ENCODE peak calls at places on chromosomes 13 and 19, in seven cellular contexts. O is stimulated activated CD4-positive, alpha-beta T cell treated with anti-CD3 and anti-CD28 coated beads, Interleukin-4, amount 100 ng/mL, for 1 hour; C is sciatic nerve; Z is RWPE1; M is colonic mucosa; N is stimulated activated naive CD8-positive, alpha-beta T cell treated with anti-CD3 and anti-CD28 coated beads, Interleukin-15, Interleukin-2, amounts not matched to agents 100 U/mL and 50 U/mL, for 24 hours; H is cardiac muscle cell. L is an unnamed sample.

GRCh38 chr19:56403261-56403660 is 871 bp upstream of the ZNF583 start:
- DNase-seq in O (peak), C (no peak), Z (no peak), M (no peak), N (no peak), H (peak), L (no peak)

GRCh38 chr13:89660752-89661151 is 1686.7 kb upstream of the MIR17HG start:
- DNase-seq in O (no peak), C (no peak), Z (peak), M (no peak), N (no peak), H (no peak), L (no peak)

GRCh38 chr13:113854238-113855011 is 9.5 kb downstream of the GAS6 start:
- DNase-seq in O (no peak), C (peak), Z (no peak), M (peak), N (no peak), H (peak), L (no peak)

GRCh38 chr19:7482584-7483439 is 6.0 kb downstream of the PEX11G start:
- DNase-seq in O (no peak), C (no peak), Z (peak), M (peak), N (no peak), H (peak), L (peak)

GRCh38 chr19:34556500-34556899 is 74.9 kb downstream of the WTIP start:
- DNase-seq in O (no peak), C (no peak), Z (no peak), M (no peak), N (peak), H (peak), L (peak)

GRCh38 chr13:102817241-102817640 is 18.3 kb downstream of the BIVM start:
- DNase-seq in O (no peak), C (no peak), Z (no peak), M (no peak), N (no peak), H (no peak), L (no peak)

GRCh38 chr19:10026744-10027143 is 13.5 kb downstream of the RDH8 start:
- DNase-seq in O (no peak), C (no peak), Z (no peak), M (no peak), N (no peak), H (no peak), L (no peak)

GRCh38 chr19:3188627-3189596 is 3.2 kb downstream of the NCLN start:
- DNase-seq in O (no peak), C (no peak), Z (no peak), M (peak), N (no peak), H (no peak), L (no peak)

GRCh38 chr19:58396691-58397532 is 1.5 kb downstream of the RNF225 start:
- DNase-seq in O (no peak), C (no peak), Z (no peak), M (no peak), N (no peak), H (no peak), L (no peak)

GRCh38 chr19:3176715-3177501 is 1.7 kb upstream of the S1PR4 start:
- DNase-seq in O (peak), C (peak), Z (peak), M (peak), N (peak), H (no peak), L (peak)

GRCh38 chr13:109743706-109744453 is 42.5 kb downstream of the IRS2 start:
- DNase-seq in O (no peak), C (no peak), Z (peak), M (peak), N (no peak), H (peak), L (no peak)

GRCh38 chr13:71829542-71829941 is 37.5 kb downstream of the DACH1 start:
- DNase-seq in O (no peak), C (no peak), Z (no peak), M (no peak), N (no peak), H (no peak), L (no peak)

GRCh38 chr13:32309812-32310706 is 5.1 kb downstream of the ZAR1L start:
- DNase-seq in O (no peak), C (no peak), Z (peak), M (peak), N (no peak), H (peak), L (peak)

GRCh38 chr19:2287585-2287984 is 5.6 kb upstream of the PEAK3 start:
- DNase-seq in O (no peak), C (no peak), Z (no peak), M (no peak), N (no peak), H (no peak), L (no peak)

GRCh38 chr19:55552620-55553019 is 7.3 kb upstream of the SBK3 start:
- DNase-seq in O (no peak), C (no peak), Z (no peak), M (no peak), N (no peak), H (peak), L (no peak)

GRCh38 chr13:105599477-105600037 is 935.9 kb downstream of the EFNB2 start:
- DNase-seq in O (no peak), C (no peak), Z (no peak), M (no peak), N (no peak), H (no peak), L (no peak)

GRCh38 chr13:27170521-27171243 is 929 bp downstream of the USP12 start:
- DNase-seq in O (peak), C (peak), Z (peak), M (peak), N (peak), H (peak), L (peak)

GRCh38 chr13:110592670-110593069 is 22.7 kb upstream of the NAXD start:
- DNase-seq in O (no peak), C (no peak), Z (no peak), M (no peak), N (no peak), H (no peak), L (no peak)

GRCh38 chr13:52862358-52863206 is 14.1 kb upstream of the PCDH8 start:
- DNase-seq in O (no peak), C (no peak), Z (peak), M (peak), N (peak), H (peak), L (peak)